ENCODE peak calls at places on chromosomes 4 and X, in nine cellular contexts. M is stomach; Q is hepatocyte; J is cardiac muscle cell; O is CD4-positive, CD25-positive, alpha-beta regulatory T cell; Z is uterus; V is left ventricle myocardium inferior; Y is left lung; B is endothelial cell of umbilical vein. K is an unnamed sample. For H3K4me1 and H3K36me3, the result is how much of the 10 kb centered on the place peaks cover.

GRCh38 chrX:96182366-96182765 is 502.3 kb upstream of the DIAPH2 start:
- DNase-seq in M (no peak), Q (peak), J (peak), O (no peak), Z (no peak), V (no peak), Y (no peak), B (peak), K (peak)

GRCh38 chr4:678765-679481 is 4.6 kb downstream of the MYL5 start:
- DNase-seq in M (no peak), Q (no peak), J (no peak), O (no peak), Z (no peak), V (no peak), Y (no peak), B (no peak), K (no peak)

GRCh38 chrX:31258163-31258562 is 186.3 kb upstream of the FTHL17 start:
- DNase-seq in M (no peak), Q (no peak), J (no peak), O (no peak), Z (no peak), V (no peak), Y (no peak), B (peak), K (no peak)

GRCh38 chrX:47815901-47816845 is 20.5 kb upstream of the ZNF81 start:
- DNase-seq in M (no peak), Q (no peak), J (peak), O (no peak), Z (no peak), V (no peak), Y (no peak), B (peak), K (no peak)

GRCh38 chrX:138845791-138846190 is 134.3 kb upstream of the FGF13 start:
- DNase-seq in M (no peak), Q (no peak), J (no peak), O (no peak), Z (no peak), V (no peak), Y (no peak), B (no peak), K (peak)

GRCh38 chr4:101345596-101346311 is 1.6 kb downstream of the PPP3CA start:
- DNase-seq in M (peak), Q (peak), J (peak), O (peak), Z (peak), V (peak), Y (peak), B (peak), K (peak)

GRCh38 chr4:93748380-93748779 is 80.2 kb upstream of the ATOH1 start:
- DNase-seq in M (no peak), Q (no peak), J (no peak), O (no peak), Z (no peak), V (no peak), Y (no peak), B (no peak), K (no peak)

GRCh38 chr4:143555676-143556075 is 42.2 kb downstream of the SMARCA5 start:
- DNase-seq in M (no peak), Q (peak), J (peak), O (no peak), Z (no peak), V (no peak), Y (no peak), B (no peak), K (no peak)

GRCh38 chr4:98613453-98614075 is 44.8 kb downstream of the TSPAN5 start:
- DNase-seq in M (no peak), Q (no peak), J (peak), O (no peak), Z (no peak), V (no peak), Y (no peak), B (no peak), K (no peak)

GRCh38 chr4:1398686-1399507 is 7.3 kb downstream of the NKX1-1 start:
- DNase-seq in M (no peak), Q (no peak), J (no peak), O (no peak), Z (no peak), V (no peak), Y (peak), B (no peak), K (no peak)

GRCh38 chr4:3313139-3313538 is 20.3 kb downstream of the RGS12 start:
- DNase-seq in M (no peak), Q (no peak), J (no peak), O (no peak), Z (no peak), V (no peak), Y (no peak), B (no peak), K (no peak)

GRCh38 chr4:158580064-158580463 is 58.4 kb downstream of the RXFP1 start:
- DNase-seq in M (no peak), Q (no peak), J (no peak), O (no peak), Z (no peak), V (no peak), Y (no peak), B (no peak), K (no peak)

GRCh38 chrX:113133316-113133715 is 292.7 kb upstream of the AMOT start:
- DNase-seq in M (no peak), Q (no peak), J (no peak), O (no peak), Z (no peak), V (no peak), Y (no peak), B (no peak), K (no peak)

GRCh38 chr4:65538571-65538970 is 131.7 kb downstream of the EPHA5 start:
- DNase-seq in M (no peak), Q (no peak), J (peak), O (no peak), Z (no peak), V (no peak), Y (no peak), B (peak), K (no peak)

GRCh38 chrX:108537005-108537404 is 97.4 kb downstream of the COL4A5 start:
- DNase-seq in M (no peak), Q (peak), J (peak), O (no peak), Z (no peak), V (no peak), Y (no peak), B (peak), K (peak)

GRCh38 chr4:128810331-128810870 is 901 bp downstream of the JADE1 start:
- DNase-seq in M (peak), Q (peak), J (peak), O (no peak), Z (peak), V (peak), Y (peak), B (no peak), K (peak)

GRCh38 chrX:121036951-121037350 is 10.5 kb upstream of the GLUD2 start:
- DNase-seq in M (no peak), Q (no peak), J (no peak), O (no peak), Z (no peak), V (no peak), Y (no peak), B (no peak), K (no peak)

GRCh38 chr4:156974264-156974663 is 2.7 kb upstream of the PDGFC start:
- DNase-seq in M (no peak), Q (no peak), J (peak), O (no peak), Z (no peak), V (no peak), Y (no peak), B (no peak), K (no peak)

GRCh38 chrX:397575-397974 is 10.9 kb upstream of the PPP2R3B start:
- DNase-seq in M (no peak), Q (peak), J (peak), O (no peak), Z (no peak), V (peak), Y (no peak), B (peak), K (peak)

GRCh38 chrX:40267334-40268118 is 169.8 kb upstream of the BCOR start:
- DNase-seq in M (no peak), Q (no peak), J (no peak), O (no peak), Z (no peak), V (no peak), Y (no peak), B (peak), K (peak)

GRCh38 chr4:39637572-39638357 is 900 bp downstream of the SMIM14 start:
- DNase-seq in M (peak), Q (peak), J (peak), O (no peak), Z (peak), V (peak), Y (peak), B (peak), K (peak)

GRCh38 chr4:118086334-118086733 is 52.0 kb downstream of the NDST3 start:
- DNase-seq in M (no peak), Q (no peak), J (peak), O (no peak), Z (no peak), V (no peak), Y (no peak), B (peak), K (peak)

GRCh38 chr4:175929932-175930331 is 117.9 kb upstream of the GPM6A start:
- DNase-seq in M (no peak), Q (no peak), J (no peak), O (no peak), Z (no peak), V (no peak), Y (no peak), B (no peak), K (no peak)

GRCh38 chr4:41360911-41361830 is 104.4 kb downstream of the UCHL1 start:
- DNase-seq in M (peak), Q (peak), J (peak), O (no peak), Z (no peak), V (peak), Y (peak), B (peak), K (peak)

GRCh38 chr4:152500798-152501434 is 35.0 kb downstream of the FBXW7 start:
- DNase-seq in M (peak), Q (peak), J (peak), O (peak), Z (peak), V (no peak), Y (no peak), B (peak), K (peak)

GRCh38 chr4:183175631-183176232 is 76.7 kb downstream of the WWC2 start:
- DNase-seq in M (no peak), Q (no peak), J (peak), O (no peak), Z (no peak), V (no peak), Y (no peak), B (peak), K (no peak)

DNA sequence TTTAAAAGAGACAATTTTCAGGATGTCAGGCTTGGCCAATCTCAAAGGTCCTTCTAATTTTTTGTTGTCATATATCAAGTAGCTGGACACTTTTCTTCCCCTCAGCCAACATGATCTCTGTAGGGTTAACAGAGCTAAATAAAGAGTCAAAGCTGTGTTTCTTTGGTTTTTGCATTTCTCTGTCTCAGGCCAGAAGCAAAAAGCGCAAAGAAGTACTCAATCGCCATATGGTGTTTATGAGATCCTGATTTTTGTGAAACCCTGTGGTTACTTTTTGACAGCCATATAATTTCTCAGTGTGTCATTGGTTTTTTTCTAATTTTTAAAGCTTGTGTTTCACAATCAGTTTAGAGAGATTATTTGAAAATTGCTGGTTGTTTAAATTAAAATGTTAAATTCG is 111.9 kb downstream of the MAPK10 start:
- DNase-seq in M (no peak), Q (no peak), J (no peak), O (no peak), Z (no peak), V (no peak), Y (no peak), B (no peak), K (no peak)
- H3K4me1 ChIP-seq in M (under half), Q (under half), J (under half), O (under half), Z (under half), V (under half), Y (under half), B (under half), K (under half)

GRCh38 chr4:25060179-25060578 is 29.4 kb upstream of the LGI2 start:
- DNase-seq in M (no peak), Q (no peak), J (no peak), O (no peak), Z (peak), V (no peak), Y (no peak), B (no peak), K (no peak)
- H3K27ac ChIP-seq in M (peak), Q (peak), J (no peak), O (no peak), Z (peak), V (peak), Y (no peak), B (no peak), K (no peak)

DNA sequence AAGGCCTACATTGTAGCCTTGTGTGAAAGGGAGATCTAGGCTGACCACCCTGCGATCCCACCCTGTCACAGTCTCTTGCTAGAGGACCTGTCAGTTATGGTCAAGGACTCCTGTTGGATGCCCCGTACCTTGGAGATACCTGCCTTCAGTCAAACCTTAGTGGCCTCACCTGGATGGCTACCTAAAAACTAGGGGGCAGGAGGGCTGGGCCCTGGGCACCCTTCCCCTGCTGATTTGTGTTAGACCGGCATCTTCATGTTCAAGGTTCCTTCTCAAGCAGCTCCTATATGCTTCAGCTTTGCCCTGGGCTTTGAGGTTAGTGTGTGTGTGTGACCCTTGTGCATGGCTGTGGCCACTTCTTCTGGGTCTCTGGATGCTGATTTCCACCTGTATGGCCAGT is 35.3 kb downstream of the CCKAR start:
- DNase-seq in M (no peak), Q (no peak), J (no peak), O (no peak), Z (no peak), V (no peak), Y (no peak), B (no peak), K (no peak)
- H3K36me3 ChIP-seq in M (under half), Q (under half), J (under half), O (under half), Z (under half), V (under half), Y (under half), B (under half), K (under half)

GRCh38 chr4:37989398-37990260 is 29.4 kb downstream of the PTTG2 start:
- DNase-seq in M (no peak), Q (no peak), J (no peak), O (no peak), Z (no peak), V (no peak), Y (no peak), B (peak), K (no peak)

GRCh38 chr4:37993806-37994205 is 33.6 kb downstream of the PTTG2 start:
- DNase-seq in M (no peak), Q (no peak), J (peak), O (no peak), Z (no peak), V (no peak), Y (no peak), B (no peak), K (no peak)

GRCh38 chr4:37990731-37991130 is 30.5 kb downstream of the PTTG2 start:
- DNase-seq in M (no peak), Q (no peak), J (no peak), O (no peak), Z (no peak), V (no peak), Y (no peak), B (no peak), K (no peak)

GRCh38 chr4:37994569-37994968 is 34.4 kb downstream of the PTTG2 start:
- DNase-seq in M (no peak), Q (no peak), J (no peak), O (no peak), Z (no peak), V (no peak), Y (no peak), B (no peak), K (no peak)

DNA sequence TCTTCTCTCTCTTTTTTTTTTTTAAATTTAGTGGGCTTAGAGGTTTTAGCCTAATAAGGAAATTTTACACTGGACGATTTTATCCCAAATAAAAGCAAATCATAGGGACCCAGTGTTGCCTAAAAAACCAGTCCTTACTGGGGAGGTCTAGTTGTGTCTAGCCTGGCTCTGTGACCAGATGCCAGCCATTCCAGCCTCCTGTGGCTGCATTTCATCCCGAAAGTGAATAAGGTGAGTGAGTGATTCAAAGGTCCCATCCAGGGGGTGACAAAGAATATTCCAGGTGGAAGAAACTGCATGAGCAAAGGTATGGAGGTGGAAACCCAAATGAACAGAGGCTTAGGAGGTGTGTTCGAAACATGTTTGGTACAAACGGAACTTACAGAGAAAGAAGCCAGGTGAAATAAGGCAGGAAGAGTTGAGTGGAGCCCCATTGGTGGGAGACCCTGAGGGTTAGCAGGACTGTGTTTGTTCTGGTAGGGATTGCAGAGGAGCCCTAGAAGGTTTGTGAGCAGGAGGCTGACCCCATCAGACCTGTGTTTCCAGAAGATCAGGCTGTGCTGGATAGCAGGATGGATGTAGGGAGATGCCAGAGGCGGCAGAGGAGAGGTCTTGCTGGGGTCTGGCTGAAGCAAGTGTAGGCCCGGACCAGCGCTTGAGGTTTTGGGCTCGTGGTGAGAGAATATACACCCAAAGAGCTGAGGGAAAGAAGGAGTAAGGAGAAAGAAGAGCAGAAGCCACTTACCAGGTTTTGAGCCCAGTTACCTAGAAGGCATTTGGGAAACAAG is 31.6 kb downstream of the PTTG2 start:
- DNase-seq in M (no peak), Q (no peak), J (no peak), O (no peak), Z (no peak), V (no peak), Y (no peak), B (no peak), K (no peak)
- H3K4me1 ChIP-seq in M (under half), Q (under half), J (under half), O (under half), Z (under half), V (half or more), Y (under half), B (under half), K (under half)

DNA sequence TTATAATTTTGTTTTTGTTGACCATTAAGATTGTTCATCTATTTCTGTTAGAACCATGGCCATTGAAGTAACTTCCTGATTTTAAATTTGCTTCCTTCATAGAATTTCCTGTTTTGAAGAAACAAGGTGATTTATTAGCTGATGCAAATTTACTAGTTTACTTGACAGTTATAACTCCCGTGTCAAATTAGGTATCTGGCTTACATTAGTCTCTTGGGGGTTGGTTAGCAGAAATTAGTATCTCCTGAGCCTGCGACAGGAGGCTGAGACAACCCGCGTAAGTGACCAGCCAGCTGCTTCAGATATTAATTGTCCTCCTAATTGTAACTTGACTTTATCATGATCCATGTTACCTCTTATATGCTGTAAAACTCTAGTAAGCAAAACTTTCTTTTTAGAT is 154.3 kb downstream of the CFAP299 start:
- DNase-seq in M (no peak), Q (no peak), J (no peak), O (no peak), Z (no peak), V (no peak), Y (no peak), B (no peak), K (peak)
- H3K27ac ChIP-seq in M (no peak), Q (no peak), J (no peak), O (no peak), Z (no peak), V (no peak), Y (no peak), B (no peak), K (peak)

GRCh38 chrX:123625952-123626351 is 106.9 kb downstream of the THOC2 start:
- DNase-seq in M (no peak), Q (no peak), J (no peak), O (no peak), Z (no peak), V (no peak), Y (no peak), B (no peak), K (no peak)
- H3K36me3 ChIP-seq in M (under half), Q (under half), J (under half), O (half or more), Z (under half), V (half or more), Y (under half), B (under half), K (half or more)

K was measured in SJCRH30.